ENCODE peak calls at places on chromosomes 2 and 18, in six cellular contexts. U is dorsolateral prefrontal cortex, B is foreskin fibroblast, F is cardiac fibroblast, C is GM10248, J is GM13976. D is an unnamed sample.

GRCh38 chr2:230231251-230231650 is 5.7 kb downstream of the SP140 start:
- DNase-seq in F (no peak), J (no peak), U (no peak), C (no peak), B (no peak), D (no peak)

GRCh38 chr2:587371-587960 is 89.7 kb downstream of the TMEM18 start:
- DNase-seq in B (no peak), J (no peak), F (no peak), C (no peak), U (no peak), D (no peak)

GRCh38 chr18:63319383-63320040 is at the start of gene BCL2:
- DNase-seq in U (peak), J (no peak), B (peak), F (peak), C (no peak), D (peak)

GRCh38 chr2:74383254-74383653 is 3.1 kb upstream of the DCTN1 start:
- DNase-seq in J (no peak), F (peak), C (no peak), U (no peak), B (peak), D (peak)

GRCh38 chr2:3229221-3229620 is 148.4 kb downstream of the EIPR1 start:
- DNase-seq in F (peak), J (no peak), B (no peak), U (no peak), C (no peak), D (no peak)

GRCh38 chr2:171327043-171327496 is 106.7 kb downstream of the METTL8 start:
- DNase-seq in B (no peak), C (no peak), J (no peak), F (no peak), U (no peak), D (no peak)

GRCh38 chr18:59744271-59744721 is 47.1 kb upstream of the CCBE1 start:
- DNase-seq in C (no peak), U (no peak), J (no peak), F (peak), B (peak), D (peak)

GRCh38 chr2:182077451-182078142 is 91.9 kb downstream of the PPP1R1C start:
- DNase-seq in J (peak), U (peak), C (peak), B (peak), F (peak), D (peak)

GRCh38 chr2:217691516-217691915 is 311.3 kb downstream of the TNS1 start:
- DNase-seq in U (no peak), B (no peak), F (no peak), J (no peak), C (no peak), D (no peak)

GRCh38 chr2:26961603-26962184 is 8.7 kb upstream of the MAPRE3 start:
- DNase-seq in F (peak), J (peak), C (peak), B (peak), U (peak), D (peak)

GRCh38 chr2:199659207-199659606 is 191.8 kb downstream of the FTCDNL1 start:
- DNase-seq in C (no peak), F (peak), J (no peak), B (peak), U (peak), D (no peak)

GRCh38 chr2:236938126-236938525 is 147.6 kb upstream of the COPS8 start:
- DNase-seq in J (no peak), U (no peak), F (no peak), C (no peak), B (no peak), D (no peak)

GRCh38 chr2:160984426-160985077 is 175.7 kb upstream of the TANK start:
- DNase-seq in J (no peak), U (no peak), C (no peak), B (no peak), F (peak), D (no peak)

GRCh38 chr2:101113441-101114267 is 37.5 kb downstream of the TBC1D8 start:
- DNase-seq in U (no peak), C (no peak), F (peak), J (no peak), B (peak), D (peak)

GRCh38 chr2:74441690-74442482 is at the start of gene RTKN:
- DNase-seq in F (peak), U (peak), B (peak), J (peak), C (peak), D (peak)

GRCh38 chr2:179335732-179336131 is 71.1 kb upstream of the SESTD1 start:
- DNase-seq in B (no peak), C (no peak), U (no peak), J (no peak), F (no peak), D (no peak)

GRCh38 chr2:9287400-9288059 is 80.9 kb downstream of the ASAP2 start:
- DNase-seq in C (no peak), B (peak), J (no peak), F (peak), U (no peak), D (peak)

GRCh38 chr18:50870138-50870845 is 8.6 kb upstream of the ME2 start:
- DNase-seq in C (no peak), U (no peak), B (peak), J (no peak), F (peak), D (peak)

GRCh38 chr18:29616885-29617284 is 1425.7 kb downstream of the DSC3 start:
- DNase-seq in U (no peak), B (no peak), J (no peak), C (no peak), F (no peak), D (no peak)
- TF ChIP-seq CTCF in U (no peak), B (no peak), J (no peak), C (no peak), F (no peak), D (no peak)

GRCh38 chr2:189587771-189588170 is 7.2 kb upstream of the SLC40A1 start:
- DNase-seq in F (no peak), U (no peak), B (no peak), C (no peak), J (no peak), D (no peak)

GRCh38 chr2:189594305-189594704 is 13.7 kb upstream of the SLC40A1 start:
- DNase-seq in F (no peak), B (no peak), C (no peak), J (no peak), U (no peak), D (no peak)

GRCh38 chr2:189595412-189595811 is 14.8 kb upstream of the SLC40A1 start:
- DNase-seq in J (no peak), B (no peak), C (no peak), U (no peak), F (no peak), D (no peak)

GRCh38 chr2:189593115-189593514 is 12.5 kb upstream of the SLC40A1 start:
- DNase-seq in J (no peak), U (no peak), F (no peak), C (no peak), B (no peak), D (no peak)

DNA sequence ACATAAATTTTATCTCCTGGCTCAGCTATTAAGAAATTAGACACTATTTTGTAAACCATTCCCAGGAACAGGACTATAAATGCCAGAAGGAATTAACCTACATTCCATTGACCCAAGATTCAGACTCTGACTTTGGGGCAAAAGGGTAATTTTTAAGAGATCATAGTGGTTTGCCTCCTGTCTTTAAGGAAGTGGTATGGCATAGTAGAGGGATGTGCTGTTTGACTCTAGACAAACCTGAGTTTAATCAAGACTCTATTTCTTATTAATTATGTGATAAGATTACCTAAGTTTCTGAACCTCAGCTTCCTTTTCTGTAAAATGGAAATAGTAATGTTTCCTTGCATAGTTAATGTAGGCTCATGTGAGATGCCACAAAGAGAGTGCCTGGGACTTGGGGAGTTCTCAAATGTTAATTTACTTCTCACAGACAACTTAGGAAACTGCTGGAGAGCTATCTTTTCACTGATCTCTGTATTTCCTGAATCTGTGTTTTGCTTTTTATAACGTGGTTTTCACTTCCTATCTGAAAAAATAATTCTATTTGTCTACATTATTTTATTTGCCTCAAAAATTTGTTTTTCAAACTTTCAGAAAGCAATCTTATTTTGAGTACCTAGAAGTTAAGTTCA is 11.9 kb upstream of the SLC40A1 start:
- DNase-seq in B (no peak), C (no peak), J (no peak), F (no peak), U (no peak), D (no peak)
- TF ChIP-seq CTCF in B (no peak), C (no peak), J (no peak), F (no peak), U (no peak), D (no peak)

GRCh38 chr2:226508683-226509082 is 290.9 kb downstream of the IRS1 start:
- DNase-seq in F (peak), B (no peak), U (no peak), C (no peak), J (no peak), D (no peak)
- TF ChIP-seq CTCF in F (no peak), B (no peak), U (no peak), C (no peak), J (no peak), D (no peak)

GRCh38 chr2:239588451-239589269 is 187.8 kb upstream of the HDAC4 start:
- DNase-seq in J (no peak), C (no peak), F (no peak), B (no peak), U (no peak), D (no peak)
- TF ChIP-seq CTCF in J (no peak), C (no peak), F (no peak), B (no peak), U (no peak), D (no peak)

DNA sequence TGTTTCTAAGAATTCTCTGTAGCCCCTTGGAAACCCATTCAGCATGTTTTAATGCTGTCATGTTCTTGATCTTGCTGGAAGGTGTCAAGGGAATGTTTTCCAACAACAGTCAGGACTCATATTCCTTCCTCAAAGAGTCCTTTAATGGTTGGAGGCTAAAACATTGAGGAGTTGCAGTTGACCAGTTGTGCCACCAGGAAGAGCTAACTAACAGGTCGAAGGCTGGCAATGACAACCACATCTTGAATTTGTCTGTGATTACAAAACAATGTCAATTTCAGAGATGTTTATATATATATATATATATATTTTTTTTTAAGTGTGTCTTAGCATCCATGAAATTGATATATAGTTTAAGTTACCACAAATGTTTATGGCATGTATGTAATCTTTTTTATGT is 151.5 kb downstream of the INO80D start:
- DNase-seq in B (peak), F (peak), J (no peak), U (no peak), C (no peak), D (peak)
- TF ChIP-seq CTCF in B (no peak), F (peak), J (no peak), U (no peak), C (no peak), D (no peak)

DNA sequence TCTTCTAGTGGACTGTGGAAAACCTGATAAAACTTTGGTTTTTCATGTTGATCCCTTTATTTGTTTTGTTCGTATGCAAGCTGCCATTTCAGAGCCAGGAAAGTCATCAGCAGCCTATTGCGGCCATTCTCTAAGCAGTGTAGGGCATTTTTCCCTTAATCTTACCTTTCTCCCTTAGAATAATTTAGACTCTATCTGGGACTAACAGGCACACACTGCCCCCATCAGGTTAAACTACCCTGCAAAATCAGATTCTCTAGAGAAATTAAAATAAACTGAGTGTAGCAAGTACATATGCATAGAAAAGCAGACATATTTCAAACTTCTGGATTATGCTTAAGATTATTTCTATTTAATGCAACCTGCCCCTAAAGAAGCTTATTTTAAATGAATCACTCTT is 347.4 kb downstream of the METTL4 start:
- DNase-seq in U (no peak), F (peak), B (peak), J (no peak), C (no peak), D (peak)
- TF ChIP-seq CTCF in U (peak), F (peak), B (peak), J (no peak), C (peak), D (peak)

GRCh38 chr2:119190321-119190720 is 31.8 kb upstream of the C1QL2 start:
- DNase-seq in C (no peak), B (no peak), F (no peak), U (no peak), J (no peak), D (no peak)
- TF ChIP-seq CTCF in C (no peak), B (no peak), F (no peak), U (no peak), J (no peak), D (no peak)

DNA sequence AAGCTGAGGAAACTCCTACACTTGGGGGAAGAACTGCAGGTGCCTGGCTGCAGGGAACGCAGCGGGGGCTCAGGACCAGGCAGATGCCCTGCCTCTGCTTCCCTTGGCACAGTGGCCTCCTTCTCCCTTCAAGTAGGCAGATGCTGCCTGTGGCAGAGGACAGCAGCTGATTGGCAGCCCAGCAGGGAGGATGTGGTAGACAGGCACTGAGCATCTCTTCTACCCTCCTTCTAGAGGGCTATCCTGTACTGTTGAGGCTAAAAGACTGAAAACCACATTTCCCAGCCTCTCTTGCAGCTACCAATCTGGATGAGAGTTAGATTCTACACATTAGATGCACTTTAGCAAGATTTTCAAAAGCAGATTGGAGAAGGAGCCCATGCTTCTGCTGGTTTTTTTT is 105.7 kb downstream of the MSH2 start:
- DNase-seq in F (no peak), C (no peak), J (no peak), U (no peak), B (no peak), D (no peak)
- TF ChIP-seq CTCF in F (no peak), C (no peak), J (no peak), U (no peak), B (no peak), D (no peak)

DNA sequence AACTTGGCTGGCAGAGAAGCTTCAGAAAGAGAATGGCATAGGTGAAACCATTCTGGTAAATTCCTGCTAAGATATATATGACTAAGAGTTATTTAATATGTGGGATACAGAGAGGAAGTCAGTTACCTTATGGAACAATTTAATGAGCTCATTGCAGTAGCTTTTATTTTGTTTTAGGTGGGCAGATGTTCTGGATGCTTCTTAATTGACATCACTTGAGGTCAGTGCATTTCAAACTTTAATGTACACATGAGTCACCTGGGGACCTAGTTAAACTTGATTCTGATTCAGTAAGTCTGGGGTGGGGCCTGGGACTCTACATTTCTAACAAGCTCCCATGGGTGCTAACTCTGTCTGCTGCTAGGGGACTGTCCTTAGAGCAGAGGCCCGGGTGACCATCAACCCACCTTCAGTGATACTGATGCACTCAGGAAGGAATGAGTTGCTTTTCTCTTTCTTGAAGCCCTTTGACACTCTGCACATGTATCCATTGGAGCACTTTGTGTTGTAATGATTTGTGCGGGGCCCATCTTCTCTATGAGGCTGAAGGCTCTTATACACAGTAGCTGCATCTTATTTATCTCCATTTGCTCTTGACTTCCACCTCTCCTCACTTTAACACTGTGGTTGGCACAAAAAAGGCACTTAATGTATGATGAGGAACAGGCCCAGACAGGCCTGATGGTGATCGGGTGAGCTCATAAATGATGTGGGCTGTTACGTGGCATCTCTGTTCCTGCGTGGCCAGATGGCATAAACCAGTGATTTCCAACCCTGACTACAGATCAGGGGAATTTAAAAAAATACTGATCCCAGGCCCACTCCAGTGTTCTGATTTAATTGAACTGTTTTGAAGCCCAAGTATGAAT is 47.8 kb downstream of the LIPG start:
- DNase-seq in F (no peak), C (no peak), J (no peak), U (no peak), B (peak), D (peak)
- TF ChIP-seq CTCF in F (no peak), C (no peak), J (no peak), U (no peak), B (no peak), D (no peak)

GRCh38 chr2:241804326-241805276 is 4.4 kb upstream of the NEU4 start:
- DNase-seq in J (peak), C (peak), F (peak), B (no peak), U (peak), D (peak)
- TF ChIP-seq CTCF in J (peak), C (peak), F (no peak), B (no peak), U (peak), D (no peak)